ENCODE peak calls at places on chromosome 1, in four cellular contexts. One of them, this sample, is unnamed.

GRCh38 chr1:156122519-156123355 is 8.2 kb downstream of the LMNA start:
- DNase-seq in SHP77: peak; percentile 79
- DNase-seq in astrocyte of the cerebellum: peak; percentile 92
- DNase-seq in activated CD4-positive, alpha-beta T cell treated with anti-CD3 and anti-CD28 coated beads, Interleukin-2, amount 50 U/mL, for 48 hours: no peak
- DNase-seq in this sample: no peak

GRCh38 chr1:223711173-223711572 is 1.2 kb upstream of the CAPN2 start:
- DNase-seq in activated CD4-positive, alpha-beta T cell treated with anti-CD3 and anti-CD28 coated beads, Interleukin-2, amount 50 U/mL, for 48 hours: no peak
- DNase-seq in astrocyte of the cerebellum: no peak
- DNase-seq in SHP77: no peak
- DNase-seq in this sample: no peak

GRCh38 chr1:9294910-9295636 is 2.4 kb downstream of the SPSB1 start:
- DNase-seq in astrocyte of the cerebellum: no peak
- DNase-seq in activated CD4-positive, alpha-beta T cell treated with anti-CD3 and anti-CD28 coated beads, Interleukin-2, amount 50 U/mL, for 48 hours: no peak
- DNase-seq in SHP77: no peak
- DNase-seq in this sample: no peak

GRCh38 chr1:34822202-34822601 is 29.4 kb downstream of the GJA4 start:
- DNase-seq in astrocyte of the cerebellum: no peak
- DNase-seq in activated CD4-positive, alpha-beta T cell treated with anti-CD3 and anti-CD28 coated beads, Interleukin-2, amount 50 U/mL, for 48 hours: no peak
- DNase-seq in SHP77: no peak
- DNase-seq in this sample: no peak

GRCh38 chr1:204885790-204886189 is 15.1 kb downstream of the NFASC start:
- DNase-seq in astrocyte of the cerebellum: no peak
- DNase-seq in activated CD4-positive, alpha-beta T cell treated with anti-CD3 and anti-CD28 coated beads, Interleukin-2, amount 50 U/mL, for 48 hours: no peak
- DNase-seq in SHP77: no peak
- DNase-seq in this sample: no peak

GRCh38 chr1:213122514-213122929 is 71.5 kb downstream of the RPS6KC1 start:
- DNase-seq in astrocyte of the cerebellum: peak; percentile 53
- DNase-seq in SHP77: peak; percentile 14
- DNase-seq in activated CD4-positive, alpha-beta T cell treated with anti-CD3 and anti-CD28 coated beads, Interleukin-2, amount 50 U/mL, for 48 hours: no peak
- DNase-seq in this sample: no peak

GRCh38 chr1:222904451-222904850 is 89.6 kb downstream of the DISP1 start:
- DNase-seq in astrocyte of the cerebellum: no peak
- DNase-seq in SHP77: no peak
- DNase-seq in activated CD4-positive, alpha-beta T cell treated with anti-CD3 and anti-CD28 coated beads, Interleukin-2, amount 50 U/mL, for 48 hours: no peak
- DNase-seq in this sample: no peak

GRCh38 chr1:40736085-40736531 is 44.6 kb downstream of the NFYC start:
- DNase-seq in astrocyte of the cerebellum: peak; percentile 80
- DNase-seq in activated CD4-positive, alpha-beta T cell treated with anti-CD3 and anti-CD28 coated beads, Interleukin-2, amount 50 U/mL, for 48 hours: no peak
- DNase-seq in SHP77: no peak
- DNase-seq in this sample: no peak

GRCh38 chr1:108897865-108898720 is 21.3 kb downstream of the GPSM2 start:
- DNase-seq in astrocyte of the cerebellum: peak; percentile 55
- DNase-seq in activated CD4-positive, alpha-beta T cell treated with anti-CD3 and anti-CD28 coated beads, Interleukin-2, amount 50 U/mL, for 48 hours: no peak
- DNase-seq in SHP77: peak; percentile 6
- DNase-seq in this sample: no peak